ENCODE peak calls at places on chromosomes 7 and 10, in four cellular contexts. R, T, P and O are unnamed samples.

GRCh38 chr10:25933653-25934608 is at the start of gene MYO3A:
- DNase-seq in R (no peak), T (no peak), P (peak), O (no peak)

GRCh38 chr10:73509695-73510094 is 13.9 kb upstream of the PPP3CB start:
- DNase-seq in R (no peak), T (no peak), P (no peak), O (no peak)

GRCh38 chr7:55120501-55121198 is 101.8 kb downstream of the EGFR start:
- DNase-seq in R (no peak), T (no peak), P (no peak), O (peak)

GRCh38 chr7:87853237-87853864 is 22.8 kb downstream of the SLC25A40 start:
- DNase-seq in R (peak), T (no peak), P (no peak), O (peak)

GRCh38 chr7:131012477-131013031 is 278.5 kb upstream of the KLF14 start:
- DNase-seq in R (no peak), T (no peak), P (no peak), O (peak)

GRCh38 chr7:155584763-155585531 is 38.6 kb upstream of the CNPY1 start:
- DNase-seq in R (no peak), T (peak), P (no peak), O (peak)

GRCh38 chr10:5551531-5552375 is 27.0 kb downstream of the CALML3 start:
- DNase-seq in R (peak), T (peak), P (no peak), O (no peak)

GRCh38 chr10:79224263-79224949 is 122.9 kb upstream of the PPIF start:
- DNase-seq in R (no peak), T (no peak), P (no peak), O (no peak)

GRCh38 chr7:33921216-33921938 is 16.0 kb downstream of the BMPER start:
- DNase-seq in R (peak), T (no peak), P (no peak), O (peak)

GRCh38 chr10:43029043-43029442 is 47.8 kb upstream of the RET start:
- DNase-seq in R (no peak), T (no peak), P (no peak), O (no peak)

GRCh38 chr10:5774987-5775386 is 38.2 kb downstream of the GDI2 start:
- DNase-seq in R (no peak), T (no peak), P (no peak), O (no peak)

GRCh38 chr10:61471491-61471890 is 18.3 kb upstream of the TMEM26 start:
- DNase-seq in R (peak), T (peak), P (no peak), O (no peak)

GRCh38 chr7:96321670-96322372 is at the start of gene SLC25A13:
- DNase-seq in R (peak), T (peak), P (peak), O (peak)

GRCh38 chr7:40133561-40134427 is 628 bp downstream of the MPLKIP start:
- DNase-seq in R (peak), T (peak), P (peak), O (peak)

GRCh38 chr10:8051109-8051781 is 3.2 kb upstream of the GATA3 start:
- DNase-seq in R (no peak), T (no peak), P (peak), O (no peak)

GRCh38 chr10:35090162-35090954 is at the start of gene CUL2:
- DNase-seq in R (peak), T (peak), P (peak), O (peak)

GRCh38 chr7:120538335-120538734 is 265.4 kb downstream of the KCND2 start:
- DNase-seq in R (no peak), T (no peak), P (no peak), O (no peak)
- TF ChIP-seq CTCF in R (no peak), T (no peak), P (no peak), O (no peak)

GRCh38 chr7:139726485-139726869 is 51.3 kb downstream of the HIPK2 start:
- DNase-seq in R (no peak), T (no peak), P (no peak), O (no peak)

GRCh38 chr7:139728203-139728602 is 49.6 kb downstream of the HIPK2 start:
- DNase-seq in R (no peak), T (no peak), P (no peak), O (no peak)

GRCh38 chr7:139725077-139725476 is 52.7 kb downstream of the HIPK2 start:
- DNase-seq in R (peak), T (peak), P (no peak), O (peak)

GRCh38 chr7:139725843-139726484 is 51.8 kb downstream of the HIPK2 start:
- DNase-seq in R (no peak), T (no peak), P (no peak), O (no peak)

GRCh38 chr7:139727151-139727705 is 50.6 kb downstream of the HIPK2 start:
- DNase-seq in R (peak), T (no peak), P (no peak), O (peak)
- H3K4me3 ChIP-seq in R (no peak), T (no peak), P (no peak), O (no peak)

GRCh38 chr7:107392811-107393210 is 77.0 kb upstream of the GPR22 start:
- DNase-seq in R (no peak), T (no peak), P (no peak), O (no peak)

GRCh38 chr7:107394301-107394700 is 75.6 kb upstream of the GPR22 start:
- DNase-seq in R (no peak), T (no peak), P (no peak), O (no peak)

GRCh38 chr7:107396081-107396480 is 73.8 kb upstream of the GPR22 start:
- DNase-seq in R (no peak), T (no peak), P (no peak), O (no peak)

GRCh38 chr7:107396990-107397389 is 72.9 kb upstream of the GPR22 start:
- DNase-seq in R (no peak), T (no peak), P (no peak), O (no peak)

GRCh38 chr7:107394831-107395230 is 75.0 kb upstream of the GPR22 start:
- DNase-seq in R (peak), T (no peak), P (no peak), O (peak)
- TF ChIP-seq CTCF in R (no peak), T (no peak), P (no peak), O (no peak)

GRCh38 chr7:111080495-111081105 is 10.3 kb upstream of the LRRN3 start:
- DNase-seq in R (no peak), T (no peak), P (no peak), O (no peak)

GRCh38 chr7:111081553-111081952 is 9.4 kb upstream of the LRRN3 start:
- DNase-seq in R (no peak), T (no peak), P (no peak), O (no peak)

GRCh38 chr7:111083423-111083822 is 7.5 kb upstream of the LRRN3 start:
- DNase-seq in R (peak), T (peak), P (no peak), O (peak)

GRCh38 chr7:111085356-111085755 is 5.6 kb upstream of the LRRN3 start:
- DNase-seq in R (no peak), T (no peak), P (no peak), O (no peak)

DNA sequence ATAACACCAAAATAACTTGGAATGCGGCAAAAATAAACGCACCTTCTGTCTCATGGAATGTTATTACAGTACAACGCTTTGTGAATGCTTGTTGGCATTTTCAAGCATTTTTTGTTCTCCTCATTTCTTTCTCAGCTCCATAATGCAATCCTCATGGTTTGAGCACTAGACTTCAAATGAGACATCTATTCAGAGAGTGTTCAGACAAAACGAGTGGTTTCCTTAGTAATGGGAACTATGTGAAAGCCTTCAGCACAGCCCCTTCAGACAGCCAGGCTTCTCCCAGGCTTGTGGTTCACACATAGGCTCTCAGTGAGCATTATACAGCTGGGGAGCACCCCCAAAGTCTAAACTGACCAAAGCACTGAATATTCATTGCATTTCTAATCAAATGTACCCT is 8.6 kb upstream of the LRRN3 start:
- DNase-seq in R (peak), T (peak), P (no peak), O (no peak)
- H3K4me3 ChIP-seq in R (no peak), T (no peak), P (no peak), O (no peak)

DNA sequence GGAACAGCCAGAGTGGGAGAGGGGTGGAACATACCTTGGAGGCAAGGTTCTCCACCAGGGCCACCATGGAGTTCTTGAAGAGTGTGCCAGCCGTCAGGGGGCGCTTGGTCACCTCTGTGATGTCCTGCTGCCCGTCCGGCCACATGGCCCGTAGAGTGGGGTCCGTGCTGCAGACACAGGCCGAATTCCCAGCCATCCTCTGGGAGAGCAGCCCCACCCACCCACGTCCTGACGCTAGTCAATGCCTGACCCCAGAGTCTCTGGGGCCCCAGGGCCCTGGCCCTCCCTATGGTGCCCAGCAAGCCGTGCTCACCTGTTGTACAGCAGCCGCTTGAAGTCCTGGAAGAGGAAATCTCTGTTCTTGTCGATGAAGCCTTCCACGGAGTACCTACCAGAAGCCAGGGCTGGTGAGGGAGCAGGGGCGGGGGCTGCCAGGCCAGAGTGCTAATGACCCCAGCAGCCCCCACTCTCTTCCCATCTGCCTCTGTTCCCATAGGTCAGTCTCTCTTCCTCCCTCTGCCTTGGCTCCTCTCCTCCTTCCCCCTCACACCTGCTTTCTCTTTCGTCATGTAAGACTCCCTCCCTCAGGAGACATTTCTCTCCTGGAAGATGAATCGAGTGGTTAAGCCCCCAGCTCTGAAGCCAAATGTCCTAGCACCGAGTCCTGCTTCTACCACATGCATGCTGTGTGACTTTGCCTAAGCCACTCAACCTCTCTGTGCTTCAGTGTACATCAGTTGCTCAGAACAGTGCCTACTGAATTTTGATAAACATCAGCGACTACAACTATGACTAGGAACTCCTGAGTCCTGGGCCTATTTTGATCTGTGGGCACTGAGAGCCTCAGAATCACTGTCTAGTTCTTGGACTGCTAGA is 11.0 kb downstream of the MYO1G start:
- DNase-seq in R (no peak), T (no peak), P (peak), O (no peak)
- TF ChIP-seq CTCF in R (peak), T (peak), P (peak), O (peak)

DNA sequence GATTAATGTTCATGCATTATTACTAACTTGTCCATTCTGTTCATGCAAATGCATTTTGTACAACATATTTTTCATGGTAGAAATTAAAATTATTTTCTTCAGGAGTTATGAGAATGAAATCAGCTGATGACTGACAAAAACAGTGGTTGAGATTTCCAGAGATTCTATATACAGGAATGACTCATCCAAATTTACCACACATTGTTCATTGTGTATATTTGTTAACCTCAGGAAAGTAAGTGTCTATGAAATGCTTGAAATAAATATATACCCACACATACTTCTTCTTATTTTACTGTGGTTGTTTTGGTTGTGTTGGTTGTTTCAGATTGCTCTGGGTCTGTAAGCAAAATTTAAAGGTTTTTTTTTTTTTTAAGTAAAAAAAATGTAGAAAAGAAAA is 108.1 kb upstream of the SP8 start:
- DNase-seq in R (no peak), T (no peak), P (no peak), O (no peak)
- H3K4me3 ChIP-seq in R (no peak), T (no peak), P (no peak), O (no peak)

DNA sequence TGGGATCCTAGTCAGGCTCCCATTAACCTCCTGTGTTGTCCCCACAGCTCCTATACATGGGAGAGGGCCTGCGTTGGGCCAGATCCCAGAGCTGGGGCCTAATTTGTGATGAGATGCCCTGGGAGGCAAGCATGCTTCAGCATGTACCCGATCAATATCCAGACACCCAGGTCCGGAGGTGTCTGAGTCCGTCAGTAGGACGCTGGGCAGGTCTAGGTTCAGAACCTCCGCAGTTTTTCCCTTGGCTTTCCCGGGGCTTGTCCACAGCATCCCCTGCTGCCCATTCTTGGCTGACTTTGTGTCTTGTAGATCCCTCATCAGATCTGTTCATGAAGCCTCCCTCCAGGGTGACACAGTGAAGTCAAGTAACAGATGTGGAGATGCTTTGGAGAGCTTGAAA is 32.7 kb upstream of the RBAK start:
- DNase-seq in R (no peak), T (no peak), P (peak), O (no peak)
- TF ChIP-seq CTCF in R (no peak), T (peak), P (peak), O (no peak)

GRCh38 chr10:49610735-49611165 is 640 bp downstream of the SLC18A3 start:
- DNase-seq in R (no peak), T (no peak), P (no peak), O (no peak)

GRCh38 chr10:49608166-49608758 is 1.8 kb upstream of the SLC18A3 start:
- DNase-seq in R (no peak), T (no peak), P (no peak), O (no peak)

GRCh38 chr10:49610015-49610734 is at the start of gene SLC18A3:
- DNase-seq in R (no peak), T (no peak), P (peak), O (no peak)

GRCh38 chr10:49608925-49609282 is 1.2 kb upstream of the SLC18A3 start:
- DNase-seq in R (no peak), T (no peak), P (peak), O (no peak)

DNA sequence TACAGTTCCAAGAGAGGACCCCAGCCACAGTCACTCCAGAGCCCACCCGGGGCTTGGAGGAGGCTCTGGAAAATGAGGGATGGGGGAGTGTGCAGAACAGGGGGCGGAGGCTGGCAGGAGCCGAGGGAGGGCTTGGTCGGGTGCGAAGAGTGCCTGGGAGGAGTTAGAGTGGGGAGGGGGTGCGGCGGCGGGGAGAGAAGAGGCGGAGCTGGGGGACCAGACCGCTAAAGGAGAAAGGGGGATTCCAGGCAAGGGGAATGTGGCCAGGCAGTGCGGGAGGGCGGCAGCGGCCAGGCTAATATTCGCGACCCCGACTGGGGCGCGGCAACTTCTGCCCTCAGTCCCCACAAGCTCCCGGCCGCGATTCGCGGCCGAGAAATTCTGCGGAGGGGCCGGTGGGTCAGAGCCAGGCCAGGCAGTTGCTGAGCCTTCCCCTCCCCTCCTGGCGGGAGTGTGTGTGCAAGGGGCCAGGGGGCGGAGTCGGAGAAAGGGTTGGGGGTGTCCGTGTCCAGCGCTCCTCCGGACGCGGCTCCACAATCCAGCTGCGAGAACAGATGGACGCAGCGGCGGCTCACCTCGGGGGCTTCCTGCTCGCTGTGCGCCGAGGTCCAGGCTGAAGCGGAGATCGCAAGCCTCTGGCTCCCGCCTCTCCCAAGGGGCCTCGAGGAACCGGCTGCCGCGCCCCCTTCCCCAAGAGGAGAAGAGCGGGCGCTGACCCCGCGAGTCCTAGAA is 661 bp upstream of the SLC18A3 start:
- DNase-seq in R (no peak), T (no peak), P (peak), O (no peak)
- H3K4me3 ChIP-seq in R (no peak), T (no peak), P (peak), O (no peak)

GRCh38 chr7:11155883-11156282 is 182.2 kb downstream of the PHF14 start:
- DNase-seq in R (peak), T (no peak), P (no peak), O (peak)

GRCh38 chr7:11153694-11154093 is 180.0 kb downstream of the PHF14 start:
- DNase-seq in R (no peak), T (no peak), P (peak), O (no peak)
- TF ChIP-seq CTCF in R (no peak), T (no peak), P (peak), O (no peak)

DNA sequence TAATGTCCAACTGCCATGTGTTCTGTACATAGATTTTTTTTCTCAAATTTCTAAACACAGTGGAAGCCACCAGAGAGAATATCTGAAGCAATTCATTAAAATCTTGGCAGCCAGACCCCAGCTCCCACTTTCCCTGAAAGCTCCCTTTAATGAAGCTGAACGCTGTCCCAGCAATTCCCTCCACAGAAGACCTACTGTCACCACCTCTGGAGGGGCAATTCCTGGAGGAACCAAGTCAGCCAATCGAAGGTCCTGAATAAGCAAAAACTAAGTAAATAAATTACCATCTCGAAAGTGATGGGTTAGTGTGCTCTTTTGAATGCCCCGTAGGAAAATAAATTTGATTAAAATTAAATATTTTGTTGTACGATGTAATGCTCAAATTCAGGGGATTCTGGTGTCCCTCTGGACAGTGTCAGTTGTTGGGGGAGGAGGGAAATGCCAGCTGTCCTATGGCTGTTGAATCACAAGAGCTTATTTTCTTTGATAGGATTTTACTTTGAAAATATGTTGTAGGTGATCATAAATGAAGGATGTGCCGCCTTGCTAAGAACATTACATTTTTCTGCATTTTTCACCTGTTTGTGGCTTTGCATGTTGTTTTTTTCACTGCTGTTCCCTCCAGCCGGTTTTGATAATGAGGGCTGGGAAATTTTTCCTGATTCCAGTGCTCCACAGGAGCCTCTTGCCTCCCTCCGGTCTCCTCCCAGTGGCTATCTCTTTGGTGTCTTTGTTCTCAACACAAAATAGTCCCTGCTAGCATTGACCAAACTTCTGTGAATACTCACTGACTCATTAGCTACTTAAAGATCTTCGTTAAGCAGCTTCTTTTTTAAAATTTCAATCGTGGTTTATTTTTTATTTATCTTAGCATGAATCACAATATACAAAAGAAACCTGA is 9.3 kb upstream of the GSAP start:
- DNase-seq in R (peak), T (peak), P (peak), O (peak)
- H3K4me3 ChIP-seq in R (no peak), T (peak), P (peak), O (no peak)